ENCODE peak calls at places on chromosome 11, in four cellular contexts. K, N, J and G are unnamed samples.

GRCh38 chr11:737366-737765 is 9.9 kb upstream of the TALDO1 start:
- DNase-seq in K (no peak), N (no peak), J (peak), G (no peak)

GRCh38 chr11:127461575-127462344 is 461.2 kb upstream of the KIRREL3 start:
- DNase-seq in K (no peak), N (no peak), J (no peak), G (no peak)

GRCh38 chr11:11841121-11841604 is 609 bp upstream of the USP47 start:
- DNase-seq in K (peak), N (no peak), J (peak), G (peak)

GRCh38 chr11:9875862-9876261 is 212.0 kb downstream of the SWAP70 start:
- DNase-seq in K (no peak), N (no peak), J (no peak), G (no peak)

GRCh38 chr11:8886332-8886731 is 24.7 kb upstream of the AKIP1 start:
- DNase-seq in K (no peak), N (no peak), J (no peak), G (no peak)

GRCh38 chr11:60840711-60841430 is 1.0 kb upstream of the CCDC86 start:
- DNase-seq in K (no peak), N (no peak), J (peak), G (no peak)

GRCh38 chr11:10019906-10020682 is 273.9 kb downstream of the SBF2 start:
- DNase-seq in K (peak), N (no peak), J (no peak), G (peak)

GRCh38 chr11:105333153-105333552 is 193.6 kb upstream of the CARD18 start:
- DNase-seq in K (no peak), N (no peak), J (no peak), G (no peak)

GRCh38 chr11:41309716-41310115 is 149.7 kb downstream of the LRRC4C start:
- DNase-seq in K (no peak), N (no peak), J (no peak), G (no peak)

GRCh38 chr11:84747871-84748270 is 879.3 kb downstream of the DLG2 start:
- DNase-seq in K (no peak), N (no peak), J (no peak), G (no peak)

GRCh38 chr11:45073575-45074225 is 72.7 kb upstream of the PRDM11 start:
- DNase-seq in K (no peak), N (no peak), J (no peak), G (no peak)
- H3K27ac ChIP-seq in K (no peak), N (no peak), J (no peak), G (no peak)

DNA sequence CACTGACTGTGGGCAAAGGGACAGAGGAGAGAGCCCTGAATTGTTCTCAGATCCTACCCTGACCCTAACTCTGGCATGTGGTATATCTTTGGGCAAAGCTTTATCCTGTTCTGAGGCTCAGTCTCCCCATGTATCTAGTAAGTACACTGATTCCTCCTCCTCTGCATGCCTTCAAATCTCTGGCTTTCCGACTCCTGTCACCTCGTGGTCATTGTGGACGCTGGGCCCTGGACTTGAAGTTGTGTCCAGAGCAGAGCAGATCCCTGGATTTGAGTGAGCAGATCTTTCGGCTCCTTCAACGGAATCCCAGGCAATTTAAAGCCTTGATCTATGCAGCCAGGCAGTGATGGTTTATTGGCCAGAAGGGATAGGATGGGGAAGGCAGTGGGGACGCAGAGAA is 3.0 kb downstream of the MOGAT2 start:
- DNase-seq in K (no peak), N (no peak), J (no peak), G (no peak)
- H3K27ac ChIP-seq in K (peak), N (no peak), J (no peak), G (no peak)

DNA sequence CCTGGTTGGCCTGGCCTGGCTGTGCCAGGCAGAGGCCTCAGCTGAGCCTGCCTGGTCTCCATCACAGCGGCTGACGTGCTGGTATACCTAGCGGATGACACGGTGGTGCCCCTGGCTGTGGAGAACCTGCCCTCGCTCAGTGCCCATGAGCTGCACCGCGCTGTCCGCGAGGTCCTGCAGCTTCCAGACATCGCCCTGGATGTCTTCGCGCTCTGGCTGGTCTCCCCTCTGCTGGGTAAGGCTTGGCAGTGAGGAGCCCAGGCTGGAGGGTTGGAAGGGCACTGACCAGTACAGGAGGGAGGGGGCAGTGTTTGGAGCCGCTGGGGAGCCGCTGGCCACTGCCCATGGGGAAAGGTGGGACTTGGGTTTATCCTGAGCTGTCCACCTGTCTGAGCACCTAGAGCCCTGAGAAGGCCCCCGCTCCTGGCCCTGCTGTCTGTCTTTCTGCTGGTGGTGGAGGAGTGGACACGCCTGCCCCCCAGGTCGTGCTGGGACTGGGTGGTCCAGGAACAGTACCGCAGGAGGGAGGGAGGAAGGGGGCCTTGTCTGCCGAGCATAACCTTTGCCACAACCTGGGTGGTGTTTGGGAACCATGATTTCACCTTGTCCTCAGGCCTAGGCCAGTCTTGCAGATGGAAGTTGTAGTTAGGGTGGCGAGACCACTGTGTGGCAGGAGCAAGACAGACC is 3.0 kb downstream of the FRMD8 start:
- DNase-seq in K (no peak), N (no peak), J (no peak), G (no peak)
- H3K27ac ChIP-seq in K (no peak), N (peak), J (peak), G (no peak)

GRCh38 chr11:117733311-117733710 is 63.7 kb downstream of the DSCAML1 start:
- DNase-seq in K (no peak), N (no peak), J (no peak), G (no peak)
- H3K27ac ChIP-seq in K (no peak), N (no peak), J (no peak), G (no peak)

DNA sequence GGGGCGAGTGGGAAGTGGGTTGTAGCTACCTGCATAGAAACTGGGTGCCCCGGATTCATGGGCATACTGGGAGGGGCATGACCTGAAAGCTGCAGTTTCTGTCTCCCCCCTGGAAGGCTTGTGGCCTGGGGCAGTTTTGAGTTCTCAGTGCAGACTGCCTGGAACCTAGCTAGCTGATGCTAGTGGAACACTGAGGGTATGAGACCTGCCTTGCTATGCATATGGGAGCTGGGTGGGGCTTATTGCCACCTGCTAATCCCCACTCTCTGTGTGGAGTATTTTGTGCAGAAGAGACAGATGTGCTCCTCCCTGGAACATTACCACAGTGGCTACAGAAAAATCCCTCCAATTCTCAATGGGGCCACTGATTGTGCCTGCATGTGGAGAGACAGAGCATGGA is 11.7 kb upstream of the OR56B4 start:
- DNase-seq in K (no peak), N (no peak), J (no peak), G (no peak)
- H3K27ac ChIP-seq in K (no peak), N (no peak), J (no peak), G (no peak)

GRCh38 chr11:46472662-46472994 is 81.1 kb upstream of the CHRM4 start:
- DNase-seq in K (peak), N (no peak), J (no peak), G (no peak)
- H3K27ac ChIP-seq in K (peak), N (no peak), J (no peak), G (no peak)

GRCh38 chr11:23620617-23621016 is 760.3 kb upstream of the CCDC179 start:
- DNase-seq in K (no peak), N (no peak), J (no peak), G (no peak)
- H3K27ac ChIP-seq in K (no peak), N (no peak), J (no peak), G (no peak)